ENCODE peak calls at places on chromosomes 4 and X, in ten cellular contexts. C, N, W, A, B, M, T, S, Q and G are unnamed samples.

GRCh38 chr4:13329963-13330362 is 154.2 kb downstream of the RAB28 start:
- DNase-seq in C (no peak), S (no peak), N (no peak), A (no peak), T (no peak), Q (no peak), W (no peak), B (peak; percentile 60), M (no peak), G (no peak)

GRCh38 chr4:182644326-182645050 is 272.7 kb downstream of the DCTD start:
- DNase-seq in T (no peak), W (no peak), A (no peak), N (no peak), B (peak; percentile 80), M (no peak), C (no peak), S (no peak), Q (no peak), G (no peak)

GRCh38 chr4:23970193-23970850 is 80.5 kb upstream of the PPARGC1A start:
- DNase-seq in B (no peak), T (no peak), W (no peak), S (no peak), C (no peak), Q (no peak), N (no peak), A (no peak), M (no peak), G (no peak)

GRCh38 chrX:28586891-28587635 is at the start of gene IL1RAPL1:
- DNase-seq in W (peak; percentile 46), Q (no peak), A (peak; percentile 42), B (peak; percentile 81), S (no peak), C (no peak), T (no peak), M (no peak), N (no peak), G (peak; percentile 6)

GRCh38 chrX:132592880-132593279 is 104.0 kb upstream of the MBNL3 start:
- DNase-seq in B (no peak), A (peak; percentile 49), M (no peak), W (no peak), C (no peak), N (no peak), S (no peak), T (peak; percentile 29), Q (no peak), G (peak; percentile 1)

GRCh38 chr4:94588900-94589693 is 137.4 kb downstream of the PDLIM5 start:
- DNase-seq in Q (no peak), M (no peak), N (no peak), S (no peak), W (no peak), T (no peak), A (no peak), C (no peak), B (no peak), G (no peak)

GRCh38 chrX:47646636-47647035 is 3.7 kb downstream of the ELK1 start:
- DNase-seq in C (no peak), Q (no peak), S (no peak), A (no peak), B (no peak), W (no peak), M (no peak), N (no peak), T (no peak), G (no peak)

GRCh38 chr4:71147261-71147660 is 153.8 kb downstream of the DCK start:
- DNase-seq in W (no peak), A (no peak), N (no peak), M (no peak), B (peak; percentile 45), Q (no peak), T (no peak), C (no peak), S (no peak), G (no peak)

GRCh38 chrX:19564606-19565005 is 49.3 kb upstream of the MAP3K15 start:
- DNase-seq in B (no peak), C (no peak), W (no peak), A (no peak), M (no peak), N (no peak), T (no peak), S (no peak), Q (no peak), G (no peak)

GRCh38 chr4:186739802-186740434 is 16.3 kb upstream of the FAT1 start:
- DNase-seq in B (no peak), Q (no peak), M (no peak), C (no peak), W (no peak), N (no peak), S (no peak), A (no peak), T (no peak), G (no peak)

GRCh38 chr4:7193040-7193958 is 961 bp downstream of the SORCS2 start:
- DNase-seq in C (peak; percentile 19), N (no peak), A (peak; percentile 73), W (no peak), Q (peak; percentile 15), M (no peak), S (no peak), B (no peak), T (peak; percentile 40), G (no peak)

DNA sequence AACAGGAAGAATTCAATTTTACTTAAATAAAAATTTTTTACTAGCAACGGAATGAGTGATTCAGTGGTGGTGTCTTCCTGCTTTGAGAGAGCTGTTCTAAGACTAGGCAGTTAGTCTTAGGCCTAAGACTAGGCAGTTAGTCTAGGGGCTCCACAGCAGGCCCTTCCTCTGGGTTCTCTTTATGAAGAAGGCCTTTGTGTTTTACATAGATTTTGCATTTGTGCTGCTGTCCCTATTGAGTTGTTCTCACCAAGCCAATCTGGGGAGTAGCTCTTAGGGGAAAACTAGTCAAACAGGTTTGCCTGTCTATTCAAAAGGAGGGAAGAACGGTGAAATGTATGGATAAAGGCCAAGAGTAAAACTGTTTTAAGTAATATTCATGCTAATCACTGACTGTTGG is 7.6 kb downstream of the UGT8 start:
- DNase-seq in W (no peak), S (no peak), A (no peak), Q (no peak), B (no peak), T (peak; percentile 40), M (no peak), C (no peak), N (no peak), G (no peak)
- H3K27ac ChIP-seq in W (peak overlapping the region; percentile 92), S (no peak overlapping the region), A (no peak overlapping the region), Q (no peak overlapping the region), B (no peak overlapping the region), T (no peak overlapping the region), M (no peak overlapping the region), C (no peak overlapping the region), N (no peak overlapping the region), G (peak overlapping the region; percentile 17)

GRCh38 chr4:100981447-100982204 is 365.7 kb downstream of the PPP3CA start:
- DNase-seq in N (no peak), B (peak; percentile 20), S (no peak), T (no peak), W (no peak), C (no peak), M (no peak), Q (no peak), A (no peak), G (no peak)

GRCh38 chr4:100977746-100978397 is 369.5 kb downstream of the PPP3CA start:
- DNase-seq in Q (no peak), W (no peak), C (no peak), S (no peak), T (no peak), M (no peak), N (no peak), B (no peak), A (no peak), G (no peak)

GRCh38 chr4:100982345-100982744 is 365.0 kb downstream of the PPP3CA start:
- DNase-seq in M (no peak), N (no peak), W (no peak), A (no peak), Q (no peak), B (no peak), C (no peak), T (no peak), S (no peak), G (no peak)

GRCh38 chr4:100977274-100977673 is 370.1 kb downstream of the PPP3CA start:
- DNase-seq in B (no peak), W (no peak), N (no peak), M (no peak), S (no peak), A (no peak), T (no peak), C (no peak), Q (no peak), G (no peak)
- H3K27ac ChIP-seq in B (no peak overlapping the region), W (no peak overlapping the region), N (peak overlapping the region; percentile 50), M (peak overlapping the region; percentile 59), S (no peak overlapping the region), A (no peak overlapping the region), T (no peak overlapping the region), C (no peak overlapping the region), Q (no peak overlapping the region), G (no peak overlapping the region)

DNA sequence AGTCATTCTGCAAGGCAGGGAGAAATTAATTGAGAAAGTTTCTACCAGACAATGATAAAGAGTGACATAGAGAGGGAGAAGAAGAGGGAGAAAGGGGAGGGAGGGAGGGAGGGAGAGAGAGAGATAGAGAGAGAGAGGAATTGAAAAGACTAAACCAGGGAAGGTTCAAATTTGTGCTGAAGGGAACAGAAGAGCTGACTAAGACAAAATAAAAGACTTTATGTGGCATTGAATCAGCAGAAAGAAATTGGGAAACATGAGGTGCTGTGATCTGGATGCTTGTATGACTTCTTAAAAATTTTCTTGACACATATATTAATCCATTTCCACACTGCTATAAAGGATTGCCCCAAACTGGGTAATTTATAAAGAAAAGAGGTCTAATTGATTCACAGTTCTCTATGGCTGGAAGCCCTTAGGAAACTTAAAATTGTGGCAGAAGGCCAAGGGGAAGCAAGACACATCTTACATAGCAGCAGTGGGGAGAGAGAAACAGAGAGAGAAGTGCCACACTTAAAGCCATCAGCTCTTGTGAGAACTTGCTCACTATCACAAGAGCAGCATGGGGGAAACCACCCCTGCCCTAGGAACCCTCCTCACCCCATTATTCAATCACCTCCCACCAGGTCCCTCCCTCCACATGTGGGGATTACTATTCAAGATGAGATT is 13.5 kb upstream of the CXCL6 start:
- DNase-seq in W (no peak), T (no peak), B (no peak), S (no peak), A (no peak), Q (no peak), C (no peak), N (no peak), M (no peak), G (no peak)
- H3K27ac ChIP-seq in W (no peak overlapping the region), T (no peak overlapping the region), B (no peak overlapping the region), S (no peak overlapping the region), A (no peak overlapping the region), Q (no peak overlapping the region), C (no peak overlapping the region), N (no peak overlapping the region), M (no peak overlapping the region), G (no peak overlapping the region)

DNA sequence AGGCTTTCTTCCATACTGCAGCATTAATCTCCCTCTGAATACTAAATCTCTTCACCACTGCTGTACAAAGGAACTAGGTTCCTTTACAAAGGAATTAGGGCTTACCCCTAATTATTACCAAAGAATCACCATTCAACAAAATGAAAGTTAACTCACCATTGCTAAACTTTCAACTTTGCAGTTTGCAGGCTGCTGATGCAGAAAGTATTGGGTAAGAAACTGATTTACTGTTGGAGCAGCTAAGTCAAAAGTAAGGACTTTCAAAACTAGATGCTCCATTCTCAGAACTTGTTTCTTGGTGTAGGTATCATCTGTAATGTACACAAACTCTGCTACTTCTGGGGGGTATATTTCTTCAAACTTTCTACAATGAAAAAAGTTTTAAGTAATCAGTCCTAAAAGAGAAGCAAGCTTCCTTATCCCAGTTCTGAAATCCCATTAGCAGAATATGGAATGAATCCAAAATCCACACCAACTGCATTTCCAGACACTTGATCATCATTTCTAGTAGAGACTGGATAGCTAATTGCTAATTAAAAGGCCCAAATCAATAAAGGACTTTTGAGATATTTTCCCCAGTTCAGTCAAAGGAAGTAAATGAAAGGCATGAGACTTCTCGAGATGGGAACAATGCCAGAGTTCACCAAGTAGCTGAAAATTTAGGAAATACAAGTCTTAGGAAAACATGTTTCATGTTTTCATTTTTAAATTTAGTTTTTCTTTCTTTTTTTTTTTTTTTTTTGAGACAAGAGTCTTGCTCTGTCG is 4.3 kb downstream of the CCNA2 start:
- DNase-seq in A (no peak), N (no peak), S (no peak), W (no peak), T (no peak), B (no peak), Q (no peak), C (no peak), M (no peak), G (no peak)
- H3K27ac ChIP-seq in A (no peak overlapping the region), N (no peak overlapping the region), S (no peak overlapping the region), W (no peak overlapping the region), T (no peak overlapping the region), B (peak overlapping the region; percentile 23), Q (no peak overlapping the region), C (no peak overlapping the region), M (no peak overlapping the region), G (no peak overlapping the region)